ENCODE peak calls at places on chromosomes 13 and 19, in four cellular contexts. C is tibial nerve; A is CD4-positive, alpha-beta T cell; S is suprapubic skin. T is an unnamed sample.

GRCh38 chr19:11113140-11113708 is 24.0 kb downstream of the LDLR start:
- DNase-seq in C (no peak), A (no peak), S (no peak), T (no peak)

GRCh38 chr19:22332924-22333323 is 46.7 kb downstream of the ZNF729 start:
- DNase-seq in C (no peak), A (no peak), S (peak), T (no peak)

GRCh38 chr13:99686157-99686572 is 184.9 kb downstream of the TM9SF2 start:
- DNase-seq in C (no peak), A (no peak), S (no peak), T (peak)

GRCh38 chr13:54637377-54637776 is 1608.8 kb downstream of the OLFM4 start:
- DNase-seq in C (no peak), A (no peak), S (no peak), T (no peak)

GRCh38 chr13:50831510-50831909 is 12.0 kb downstream of the DLEU7 start:
- DNase-seq in C (no peak), A (no peak), S (no peak), T (no peak)

GRCh38 chr13:33676700-33677048 is 141.3 kb upstream of the RFC3 start:
- DNase-seq in C (no peak), A (no peak), S (no peak), T (peak)

GRCh38 chr19:28558783-28559182 is 654.2 kb downstream of the UQCRFS1 start:
- DNase-seq in C (no peak), A (no peak), S (no peak), T (no peak)

GRCh38 chr13:60448907-60449510 is 52.0 kb downstream of the TDRD3 start:
- DNase-seq in C (no peak), A (no peak), S (no peak), T (no peak)

GRCh38 chr19:5643060-5643459 is 20.2 kb downstream of the SAFB start:
- DNase-seq in C (no peak), A (no peak), S (no peak), T (no peak)

GRCh38 chr13:85654227-85654626 is 145.0 kb downstream of the SLITRK6 start:
- DNase-seq in C (no peak), A (no peak), S (no peak), T (no peak)

GRCh38 chr19:10074153-10074552 is 12.0 kb upstream of the SHFL start:
- DNase-seq in C (no peak), A (peak), S (no peak), T (no peak)
- TF ChIP-seq CTCF in C (no peak), A (peak), S (no peak), T (no peak)

GRCh38 chr19:14580623-14581237 is 2.2 kb upstream of the CLEC17A start:
- DNase-seq in C (no peak), A (no peak), S (no peak), T (no peak)
- TF ChIP-seq CTCF in C (no peak), A (no peak), S (no peak), T (no peak)

DNA sequence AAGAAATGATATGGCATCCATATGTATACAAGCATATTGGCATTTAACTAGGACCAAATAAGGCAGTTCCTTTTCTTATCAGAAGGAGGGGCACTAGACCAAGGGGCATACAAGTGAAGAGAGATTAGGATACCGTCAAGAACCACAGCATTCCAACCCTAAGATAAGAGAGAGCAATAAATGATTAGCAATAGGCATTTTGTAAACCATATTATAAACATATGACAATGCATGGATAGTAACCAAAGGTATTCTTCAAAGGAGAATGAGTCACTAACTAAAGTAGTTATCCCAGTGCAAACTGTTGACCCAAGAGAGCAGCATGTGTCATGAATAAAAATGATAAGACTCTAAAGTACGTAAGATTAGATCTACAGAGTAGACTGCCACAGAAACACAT is 500.9 kb upstream of the HTR2A start:
- DNase-seq in C (no peak), A (no peak), S (no peak), T (no peak)
- TF ChIP-seq CTCF in C (no peak), A (no peak), S (no peak), T (no peak)

DNA sequence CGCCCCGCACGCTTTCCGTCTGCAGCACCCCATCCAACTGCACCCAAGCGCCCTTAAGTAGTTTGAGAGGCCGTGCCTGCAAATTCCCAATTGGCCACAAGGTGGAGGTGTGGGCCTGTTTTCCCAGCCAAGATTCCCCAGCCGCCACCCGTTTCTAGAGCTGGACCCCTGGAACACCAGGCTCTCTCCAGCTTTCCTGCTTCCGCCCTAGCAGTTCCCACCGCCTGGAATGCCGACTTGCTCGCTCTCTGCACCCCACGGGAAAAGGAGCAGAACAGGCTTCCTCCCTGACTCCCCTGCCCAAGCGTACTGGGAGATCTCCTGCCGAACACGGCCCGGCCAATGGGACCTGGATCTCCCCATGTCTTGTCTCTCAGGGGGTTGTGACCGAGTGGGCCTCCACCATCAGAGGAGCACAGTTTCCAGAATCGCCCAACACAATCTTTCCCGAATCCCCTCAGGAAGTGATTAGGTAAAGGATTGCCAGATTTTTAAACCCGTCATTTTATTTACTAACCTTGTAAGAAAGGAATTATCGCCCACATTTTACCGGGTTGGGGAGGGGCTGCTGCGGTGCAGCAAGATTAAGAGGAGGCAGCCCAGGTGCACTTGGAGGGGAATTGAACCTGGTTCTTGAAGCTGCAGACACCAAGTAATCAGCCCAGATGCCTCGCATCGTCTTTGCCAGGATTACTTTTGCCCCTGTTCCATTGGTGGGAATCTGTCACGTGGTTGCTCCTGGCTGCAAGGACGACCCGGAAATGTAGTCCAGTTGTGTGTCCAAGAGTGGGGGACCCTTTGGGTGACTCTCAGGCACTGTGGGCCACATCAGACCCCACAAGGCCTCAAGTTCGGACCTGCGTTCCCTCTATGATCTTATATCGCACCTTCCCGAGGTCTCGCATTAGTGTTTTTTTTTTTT is 3.5 kb upstream of the NAPSA start:
- DNase-seq in C (peak), A (peak), S (peak), T (peak)
- TF ChIP-seq CTCF in C (peak), A (peak), S (peak), T (peak)

DNA sequence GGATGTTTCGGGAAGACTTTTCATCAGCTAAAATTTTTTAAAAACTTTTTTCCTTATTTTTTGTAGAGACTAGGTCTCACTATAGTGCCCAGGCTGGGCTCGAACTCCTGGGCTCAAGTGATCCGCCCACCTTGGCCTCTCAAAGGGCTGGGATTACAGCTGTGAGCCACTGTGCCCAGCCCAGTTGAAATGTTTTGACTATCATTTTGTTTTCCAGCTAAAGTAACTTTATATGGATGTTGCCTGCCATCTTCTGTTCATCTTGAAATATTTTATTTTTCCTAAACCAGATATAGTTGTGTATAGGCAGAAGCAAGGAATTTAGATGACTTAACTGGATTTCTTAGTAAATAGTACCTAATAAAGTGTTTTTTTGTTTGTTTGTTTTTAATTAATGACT is 7.0 kb downstream of the CAB39L start:
- DNase-seq in C (peak), A (no peak), S (no peak), T (no peak)
- TF ChIP-seq CTCF in C (peak), A (no peak), S (no peak), T (peak)

DNA sequence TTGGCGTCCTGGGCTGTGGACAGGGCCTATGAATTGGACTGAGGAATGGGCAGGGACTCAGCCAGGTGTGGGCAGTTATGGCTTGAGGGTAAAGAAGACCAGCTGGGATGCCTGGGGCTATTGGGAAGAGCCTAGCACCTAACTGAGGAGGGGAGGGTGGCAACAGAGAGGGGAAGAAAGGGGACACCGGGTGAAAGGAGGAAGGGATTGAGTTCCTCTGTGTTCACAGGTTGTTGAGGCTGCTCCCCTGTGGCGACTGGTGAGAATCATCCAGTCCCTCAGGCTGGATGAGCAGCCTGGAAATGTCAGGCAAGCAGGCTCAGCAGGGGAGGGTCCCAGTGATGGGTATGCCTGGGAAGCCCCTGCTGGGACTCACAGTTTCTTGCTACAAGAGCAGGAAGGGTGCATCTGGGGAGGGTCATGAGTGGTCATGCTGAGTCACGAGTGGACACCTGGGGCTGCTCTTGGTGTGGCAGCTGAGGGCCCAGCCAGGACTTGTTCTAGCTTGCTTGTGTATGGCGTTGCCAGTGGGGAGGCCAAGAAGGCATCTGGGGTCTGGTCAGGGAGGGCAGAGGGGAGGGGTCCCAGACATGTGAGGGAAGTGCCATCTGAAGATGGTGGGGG is 1.4 kb downstream of the ZNF324 start:
- DNase-seq in C (no peak), A (no peak), S (no peak), T (no peak)
- TF ChIP-seq CTCF in C (no peak), A (no peak), S (no peak), T (no peak)

DNA sequence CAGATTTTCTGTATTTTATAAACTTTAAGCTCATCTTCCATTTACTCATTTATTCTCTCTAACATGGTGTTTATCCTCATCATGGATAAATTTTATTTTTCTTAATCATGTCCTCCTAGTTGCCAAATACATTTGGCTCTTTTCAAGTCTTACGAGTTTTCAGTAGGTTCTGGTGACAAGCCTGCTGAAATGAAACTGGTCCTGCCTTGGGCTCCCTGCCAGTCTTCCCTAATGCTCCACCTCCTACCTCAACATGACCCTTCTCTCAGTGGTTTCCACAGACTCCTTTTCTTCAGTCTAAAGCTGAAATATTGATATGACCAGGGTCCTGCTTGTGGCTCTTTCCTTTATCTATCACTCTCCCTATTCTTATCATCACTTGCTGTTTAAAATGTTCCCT is 81.2 kb downstream of the TRPC4 start:
- DNase-seq in C (no peak), A (no peak), S (no peak), T (no peak)
- TF ChIP-seq CTCF in C (no peak), A (no peak), S (no peak), T (no peak)